ENCODE peak calls at places on chromosome 1, in five cellular contexts. One of them, this sample, is unnamed.

GRCh38 chr1:9724706-9725476 is 73.4 kb downstream of the PIK3CD start:
- DNase-seq in PC-9: no peak
- DNase-seq in CD4-positive, alpha-beta memory T cell: peak
- DNase-seq in heart right ventricle: no peak
- DNase-seq in K562: peak
- DNase-seq in this sample: no peak

GRCh38 chr1:156480411-156481192 is 20.0 kb downstream of the MEF2D start:
- DNase-seq in CD4-positive, alpha-beta memory T cell: peak
- DNase-seq in K562: peak
- DNase-seq in heart right ventricle: peak
- DNase-seq in PC-9: peak
- DNase-seq in this sample: no peak

GRCh38 chr1:36924282-36924791 is 110.0 kb downstream of the GRIK3 start:
- DNase-seq in PC-9: no peak
- DNase-seq in CD4-positive, alpha-beta memory T cell: peak
- DNase-seq in K562: peak
- DNase-seq in heart right ventricle: peak
- DNase-seq in this sample: no peak

GRCh38 chr1:183110466-183110865 is 75.6 kb upstream of the LAMC2 start:
- DNase-seq in K562: no peak
- DNase-seq in heart right ventricle: no peak
- DNase-seq in PC-9: no peak
- DNase-seq in CD4-positive, alpha-beta memory T cell: no peak
- DNase-seq in this sample: no peak

GRCh38 chr1:156460525-156460924 is 40.0 kb downstream of the MEF2D start:
- DNase-seq in CD4-positive, alpha-beta memory T cell: no peak
- DNase-seq in PC-9: peak
- DNase-seq in K562: peak
- DNase-seq in heart right ventricle: no peak
- DNase-seq in this sample: no peak

GRCh38 chr1:170732262-170732595 is 68.3 kb downstream of the PRRX1 start:
- DNase-seq in PC-9: no peak
- DNase-seq in K562: no peak
- DNase-seq in heart right ventricle: peak
- DNase-seq in CD4-positive, alpha-beta memory T cell: no peak
- DNase-seq in this sample: no peak

GRCh38 chr1:7930547-7931445 is 9.8 kb downstream of the TNFRSF9 start:
- DNase-seq in PC-9: no peak
- DNase-seq in K562: no peak
- DNase-seq in CD4-positive, alpha-beta memory T cell: peak
- DNase-seq in heart right ventricle: no peak
- DNase-seq in this sample: no peak

GRCh38 chr1:211654838-211655787 is 20.3 kb downstream of the NEK2 start:
- DNase-seq in CD4-positive, alpha-beta memory T cell: peak
- DNase-seq in heart right ventricle: peak
- DNase-seq in PC-9: peak
- DNase-seq in K562: peak
- DNase-seq in this sample: peak

GRCh38 chr1:9755441-9755995 is 68.2 kb downstream of the CLSTN1 start:
- DNase-seq in K562: no peak
- DNase-seq in PC-9: no peak
- DNase-seq in heart right ventricle: no peak
- DNase-seq in CD4-positive, alpha-beta memory T cell: no peak
- DNase-seq in this sample: no peak

GRCh38 chr1:238653693-238654321 is 732.6 kb upstream of the CHRM3 start:
- DNase-seq in heart right ventricle: no peak
- DNase-seq in K562: no peak
- DNase-seq in CD4-positive, alpha-beta memory T cell: no peak
- DNase-seq in PC-9: no peak
- DNase-seq in this sample: no peak

GRCh38 chr1:41918450-41919043 is at the start of gene HIVEP3:
- DNase-seq in PC-9: peak
- DNase-seq in CD4-positive, alpha-beta memory T cell: no peak
- DNase-seq in heart right ventricle: no peak
- DNase-seq in K562: no peak
- DNase-seq in this sample: no peak

GRCh38 chr1:12078575-12078937 is 15.5 kb downstream of the TNFRSF8 start:
- DNase-seq in PC-9: no peak
- DNase-seq in heart right ventricle: no peak
- DNase-seq in CD4-positive, alpha-beta memory T cell: no peak
- DNase-seq in K562: no peak
- DNase-seq in this sample: no peak

GRCh38 chr1:181061891-181062777 is 26.4 kb upstream of the IER5 start:
- DNase-seq in K562: no peak
- DNase-seq in CD4-positive, alpha-beta memory T cell: peak
- DNase-seq in heart right ventricle: peak
- DNase-seq in PC-9: no peak
- DNase-seq in this sample: peak

GRCh38 chr1:42003433-42003832 is 84.7 kb upstream of the HIVEP3 start:
- DNase-seq in heart right ventricle: peak
- DNase-seq in PC-9: peak
- DNase-seq in CD4-positive, alpha-beta memory T cell: no peak
- DNase-seq in K562: no peak
- DNase-seq in this sample: no peak

GRCh38 chr1:20403423-20404145 is 82.4 kb downstream of the CAMK2N1 start:
- DNase-seq in CD4-positive, alpha-beta memory T cell: no peak
- DNase-seq in K562: no peak
- DNase-seq in heart right ventricle: no peak
- DNase-seq in PC-9: no peak
- DNase-seq in this sample: no peak

GRCh38 chr1:98034505-98034904 is 113.7 kb upstream of the DPYD start:
- DNase-seq in K562: no peak
- DNase-seq in CD4-positive, alpha-beta memory T cell: no peak
- DNase-seq in PC-9: no peak
- DNase-seq in heart right ventricle: no peak
- DNase-seq in this sample: no peak

GRCh38 chr1:62436039-62436465 is 797 bp upstream of the USP1 start:
- DNase-seq in heart right ventricle: no peak
- DNase-seq in CD4-positive, alpha-beta memory T cell: peak
- DNase-seq in PC-9: no peak
- DNase-seq in K562: no peak
- DNase-seq in this sample: no peak

GRCh38 chr1:178109348-178110143 is 15.6 kb downstream of the RASAL2 start:
- DNase-seq in CD4-positive, alpha-beta memory T cell: no peak
- DNase-seq in K562: no peak
- DNase-seq in heart right ventricle: no peak
- DNase-seq in PC-9: no peak
- DNase-seq in this sample: no peak

GRCh38 chr1:30727796-30728195 is 4.4 kb upstream of the MATN1 start:
- DNase-seq in K562: peak
- DNase-seq in heart right ventricle: no peak
- DNase-seq in CD4-positive, alpha-beta memory T cell: no peak
- DNase-seq in PC-9: no peak
- DNase-seq in this sample: no peak

GRCh38 chr1:49397086-49397485 is 620.4 kb upstream of the BEND5 start:
- DNase-seq in heart right ventricle: no peak
- DNase-seq in PC-9: no peak
- DNase-seq in CD4-positive, alpha-beta memory T cell: no peak
- DNase-seq in K562: no peak
- DNase-seq in this sample: no peak

GRCh38 chr1:15935056-15935950 is 40.6 kb downstream of the ZBTB17 start:
- DNase-seq in K562: no peak
- DNase-seq in CD4-positive, alpha-beta memory T cell: no peak
- DNase-seq in PC-9: no peak
- DNase-seq in heart right ventricle: no peak
- DNase-seq in this sample: no peak

GRCh38 chr1:153945131-153945794 is 1.3 kb downstream of the DENND4B start:
- DNase-seq in K562: peak
- DNase-seq in CD4-positive, alpha-beta memory T cell: peak
- DNase-seq in heart right ventricle: peak
- DNase-seq in PC-9: no peak
- DNase-seq in this sample: peak

GRCh38 chr1:174359454-174359805 is 88.3 kb upstream of the GPR52 start:
- DNase-seq in heart right ventricle: no peak
- DNase-seq in K562: no peak
- DNase-seq in CD4-positive, alpha-beta memory T cell: no peak
- DNase-seq in PC-9: no peak
- DNase-seq in this sample: no peak

GRCh38 chr1:53412285-53413174 is 46.7 kb upstream of the DMRTB1 start:
- DNase-seq in heart right ventricle: no peak
- DNase-seq in K562: no peak
- DNase-seq in CD4-positive, alpha-beta memory T cell: no peak
- DNase-seq in PC-9: peak
- DNase-seq in this sample: no peak

GRCh38 chr1:44472614-44473262 is 67.7 kb downstream of the RNF220 start:
- DNase-seq in CD4-positive, alpha-beta memory T cell: no peak
- DNase-seq in heart right ventricle: no peak
- DNase-seq in K562: no peak
- DNase-seq in PC-9: no peak
- DNase-seq in this sample: no peak

GRCh38 chr1:47569681-47570470 is 132.0 kb downstream of the FOXD2 start:
- DNase-seq in K562: peak
- DNase-seq in PC-9: peak
- DNase-seq in CD4-positive, alpha-beta memory T cell: no peak
- DNase-seq in heart right ventricle: peak
- DNase-seq in this sample: peak

GRCh38 chr1:66302810-66303209 is 231.1 kb upstream of the SGIP1 start:
- DNase-seq in PC-9: peak
- DNase-seq in K562: no peak
- DNase-seq in heart right ventricle: no peak
- DNase-seq in CD4-positive, alpha-beta memory T cell: peak
- DNase-seq in this sample: no peak

GRCh38 chr1:205975387-205975998 is 27.7 kb downstream of the RAB7B start:
- DNase-seq in CD4-positive, alpha-beta memory T cell: no peak
- DNase-seq in heart right ventricle: no peak
- DNase-seq in K562: no peak
- DNase-seq in PC-9: peak
- DNase-seq in this sample: no peak

GRCh38 chr1:53485478-53486394 is 26.5 kb downstream of the DMRTB1 start:
- DNase-seq in K562: peak
- DNase-seq in heart right ventricle: peak
- DNase-seq in CD4-positive, alpha-beta memory T cell: peak
- DNase-seq in PC-9: peak
- DNase-seq in this sample: peak

GRCh38 chr1:72397786-72398185 is 115.4 kb upstream of the NEGR1 start:
- DNase-seq in PC-9: no peak
- DNase-seq in K562: no peak
- DNase-seq in heart right ventricle: no peak
- DNase-seq in CD4-positive, alpha-beta memory T cell: no peak
- DNase-seq in this sample: no peak

GRCh38 chr1:160862151-160863061 is at the start of gene CD244:
- DNase-seq in CD4-positive, alpha-beta memory T cell: peak
- DNase-seq in heart right ventricle: no peak
- DNase-seq in PC-9: peak
- DNase-seq in K562: no peak
- DNase-seq in this sample: peak

GRCh38 chr1:7127322-7128050 is 342.2 kb downstream of the CAMTA1 start:
- DNase-seq in K562: no peak
- DNase-seq in heart right ventricle: no peak
- DNase-seq in PC-9: no peak
- DNase-seq in CD4-positive, alpha-beta memory T cell: no peak
- DNase-seq in this sample: no peak

GRCh38 chr1:59142663-59143487 is 154.0 kb upstream of the FGGY start:
- DNase-seq in heart right ventricle: no peak
- DNase-seq in PC-9: peak
- DNase-seq in CD4-positive, alpha-beta memory T cell: no peak
- DNase-seq in K562: no peak
- DNase-seq in this sample: peak
- H3K27ac ChIP-seq in heart right ventricle: peak
- H3K27ac ChIP-seq in PC-9: peak
- H3K27ac ChIP-seq in CD4-positive, alpha-beta memory T cell: no peak
- H3K27ac ChIP-seq in K562: no peak
- H3K27ac ChIP-seq in this sample: peak

GRCh38 chr1:54714881-54715492 is 674 bp upstream of the TTC4 start:
- DNase-seq in K562: no peak
- DNase-seq in CD4-positive, alpha-beta memory T cell: no peak
- DNase-seq in heart right ventricle: no peak
- DNase-seq in PC-9: no peak
- DNase-seq in this sample: no peak
- H3K4me3 ChIP-seq in K562: peak
- H3K4me3 ChIP-seq in CD4-positive, alpha-beta memory T cell: peak
- H3K4me3 ChIP-seq in heart right ventricle: peak
- H3K4me3 ChIP-seq in PC-9: peak
- H3K4me3 ChIP-seq in this sample: peak

GRCh38 chr1:39117985-39118384 is 86.5 kb upstream of the MACF1 start:
- DNase-seq in CD4-positive, alpha-beta memory T cell: no peak
- DNase-seq in PC-9: no peak
- DNase-seq in heart right ventricle: no peak
- DNase-seq in K562: no peak
- DNase-seq in this sample: no peak
- H3K27ac ChIP-seq in CD4-positive, alpha-beta memory T cell: no peak
- H3K27ac ChIP-seq in PC-9: peak
- H3K27ac ChIP-seq in heart right ventricle: no peak
- H3K27ac ChIP-seq in K562: no peak
- H3K27ac ChIP-seq in this sample: no peak

GRCh38 chr1:6072774-6073479 is 27.2 kb downstream of the KCNAB2 start:
- DNase-seq in K562: no peak
- DNase-seq in heart right ventricle: no peak
- DNase-seq in PC-9: no peak
- DNase-seq in CD4-positive, alpha-beta memory T cell: no peak
- DNase-seq in this sample: no peak

GRCh38 chr1:6074192-6074901 is 28.7 kb downstream of the KCNAB2 start:
- DNase-seq in CD4-positive, alpha-beta memory T cell: no peak
- DNase-seq in PC-9: no peak
- DNase-seq in K562: peak
- DNase-seq in heart right ventricle: no peak
- DNase-seq in this sample: no peak

GRCh38 chr1:6071219-6071618 is 25.5 kb downstream of the KCNAB2 start:
- DNase-seq in CD4-positive, alpha-beta memory T cell: no peak
- DNase-seq in K562: no peak
- DNase-seq in PC-9: no peak
- DNase-seq in heart right ventricle: no peak
- DNase-seq in this sample: no peak

GRCh38 chr1:6075747-6076146 is 30.1 kb downstream of the KCNAB2 start:
- DNase-seq in K562: peak
- DNase-seq in heart right ventricle: no peak
- DNase-seq in PC-9: no peak
- DNase-seq in CD4-positive, alpha-beta memory T cell: no peak
- DNase-seq in this sample: no peak

GRCh38 chr1:6073480-6074053 is 27.9 kb downstream of the KCNAB2 start:
- DNase-seq in K562: no peak
- DNase-seq in heart right ventricle: no peak
- DNase-seq in CD4-positive, alpha-beta memory T cell: no peak
- DNase-seq in PC-9: no peak
- DNase-seq in this sample: no peak
- H3K4me3 ChIP-seq in K562: no peak
- H3K4me3 ChIP-seq in heart right ventricle: no peak
- H3K4me3 ChIP-seq in CD4-positive, alpha-beta memory T cell: no peak
- H3K4me3 ChIP-seq in PC-9: no peak
- H3K4me3 ChIP-seq in this sample: no peak

This sample was measured in ascending aorta.